ENCODE peak calls at places on chromosomes 5 and 9, in six cellular contexts. B, A, Y, H, T and C are unnamed samples.

GRCh38 chr5:43066799-43067741 is 27.0 kb upstream of the ANXA2R start:
- DNase-seq in A (peak; percentile 88), H (peak; percentile 93), Y (peak; percentile 89), B (peak; percentile 77), T (peak; percentile 59), C (peak; percentile 97)

GRCh38 chr9:96189995-96190394 is 112.0 kb downstream of the HSD17B3 start:
- DNase-seq in Y (no peak), H (no peak), B (no peak), A (no peak), T (no peak), C (no peak)

GRCh38 chr5:157528036-157528632 is 47.4 kb downstream of the ADAM19 start:
- DNase-seq in B (no peak), A (no peak), Y (no peak), H (no peak), T (no peak), C (no peak)

GRCh38 chr9:71769175-71770165 is 1.2 kb upstream of the CEMIP2 start:
- DNase-seq in H (peak; percentile 53), A (peak; percentile 94), B (peak; percentile 83), Y (peak; percentile 90), T (peak; percentile 49), C (peak; percentile 85)

GRCh38 chr9:7273575-7273974 is 515.8 kb downstream of the KDM4C start:
- DNase-seq in H (no peak), A (no peak), T (no peak), Y (no peak), B (no peak), C (no peak)

GRCh38 chr9:122090287-122090883 is 2.7 kb downstream of the TTLL11 start:
- DNase-seq in Y (no peak), A (no peak), T (no peak), B (no peak), H (no peak), C (no peak)

GRCh38 chr5:57779383-57780223 is 297.0 kb upstream of the ACTBL2 start:
- DNase-seq in H (peak; percentile 45), Y (no peak), T (peak; percentile 35), B (no peak), A (peak; percentile 29), C (peak; percentile 28)

GRCh38 chr9:83520292-83520691 is 17.9 kb downstream of the FRMD3 start:
- DNase-seq in H (no peak), Y (no peak), A (no peak), T (no peak), B (no peak), C (no peak)

GRCh38 chr9:123275381-123275780 is 7.0 kb upstream of the STRBP start:
- DNase-seq in H (no peak), A (no peak), T (no peak), Y (no peak), B (no peak), C (no peak)

GRCh38 chr5:61563401-61563800 is 231.3 kb downstream of the ZSWIM6 start:
- DNase-seq in A (peak; percentile 24), T (no peak), B (no peak), Y (no peak), H (no peak), C (no peak)

GRCh38 chr5:43711496-43711895 is 108.5 kb downstream of the NNT start:
- DNase-seq in Y (no peak), B (no peak), T (no peak), H (no peak), A (no peak), C (no peak)

GRCh38 chr5:111755942-111756353 is 1.0 kb downstream of the NREP start:
- DNase-seq in T (no peak), A (no peak), Y (no peak), B (no peak), H (no peak), C (no peak)

GRCh38 chr9:69834056-69834455 is 13.4 kb downstream of the CFAP95 start:
- DNase-seq in T (no peak), B (no peak), A (no peak), Y (no peak), H (no peak), C (no peak)

GRCh38 chr9:974064-974992 is 2.1 kb upstream of the DMRT3 start:
- DNase-seq in A (no peak), T (no peak), B (no peak), H (no peak), Y (no peak), C (no peak)

GRCh38 chr9:136631038-136632000 is 31.4 kb upstream of the EGFL7 start:
- DNase-seq in Y (peak; percentile 92), B (no peak), A (peak; percentile 75), H (peak; percentile 86), T (peak; percentile 80), C (peak; percentile 96)

GRCh38 chr5:158511454-158511853 is 588.3 kb downstream of the EBF1 start:
- DNase-seq in T (no peak), A (no peak), B (no peak), Y (no peak), H (no peak), C (no peak)

GRCh38 chr5:159866093-159866492 is 50.2 kb upstream of the ADRA1B start:
- DNase-seq in Y (no peak), B (no peak), A (no peak), H (no peak), T (no peak), C (no peak)

GRCh38 chr5:175444905-175445456 is 999 bp upstream of the DRD1 start:
- DNase-seq in A (no peak), B (no peak), H (no peak), Y (no peak), T (no peak), C (no peak)

GRCh38 chr9:79574716-79575242 is 3.0 kb downstream of the TLE4 start:
- DNase-seq in T (no peak), B (no peak), Y (no peak), A (no peak), H (no peak), C (no peak)

GRCh38 chr5:75993638-75994037 is 89.5 kb upstream of the SV2C start:
- DNase-seq in A (no peak), H (no peak), B (no peak), T (no peak), Y (no peak), C (no peak)

GRCh38 chr5:135212361-135213033 is 178.5 kb upstream of the PITX1 start:
- DNase-seq in T (no peak), Y (no peak), H (no peak), A (no peak), B (no peak), C (no peak)

GRCh38 chr9:102038006-102038405 is 299.6 kb upstream of the GRIN3A start:
- DNase-seq in T (no peak), A (no peak), B (no peak), Y (no peak), H (no peak), C (no peak)

GRCh38 chr9:33315371-33315770 is 25.1 kb downstream of the NFX1 start:
- DNase-seq in Y (no peak), A (no peak), T (no peak), H (no peak), B (no peak), C (no peak)

GRCh38 chr9:135394131-135394530 is 85.5 kb upstream of the PPP1R26 start:
- DNase-seq in T (no peak), B (no peak), H (no peak), Y (no peak), A (no peak), C (no peak)

GRCh38 chr5:73544429-73545402 is 20.7 kb downstream of the ANKRA2 start:
- DNase-seq in T (no peak), Y (no peak), B (peak; percentile 63), A (peak; percentile 78), H (no peak), C (no peak)

GRCh38 chr9:34742710-34743109 is 32.8 kb upstream of the CCL21 start:
- DNase-seq in Y (no peak), B (no peak), T (no peak), H (no peak), A (no peak), C (no peak)

GRCh38 chr9:120944434-120945125 is 18.0 kb upstream of the TRAF1 start:
- DNase-seq in T (no peak), H (no peak), Y (no peak), B (no peak), A (no peak), C (no peak)

GRCh38 chr9:16158063-16158462 is 605.2 kb downstream of the CCDC171 start:
- DNase-seq in B (no peak), Y (no peak), H (no peak), A (no peak), T (no peak), C (no peak)

GRCh38 chr9:124183772-124184171 is 74.0 kb upstream of the NEK6 start:
- DNase-seq in T (no peak), A (no peak), B (no peak), H (no peak), Y (no peak), C (no peak)

GRCh38 chr9:94865599-94866456 is 139.3 kb downstream of the AOPEP start:
- DNase-seq in A (no peak), B (no peak), Y (no peak), H (no peak), T (no peak), C (no peak)

GRCh38 chr9:77752566-77752965 is 104.4 kb upstream of the GNA14 start:
- DNase-seq in A (peak; percentile 26), T (no peak), B (no peak), H (no peak), Y (no peak), C (no peak)

GRCh38 chr5:139390639-139391569 is 1.2 kb upstream of the MZB1 start:
- DNase-seq in A (no peak), H (no peak), T (no peak), Y (no peak), B (no peak), C (no peak)

GRCh38 chr5:139386039-139386438 is 2.9 kb upstream of the SLC23A1 start:
- DNase-seq in A (no peak), B (no peak), T (no peak), Y (no peak), H (no peak), C (peak; percentile 75)

GRCh38 chr5:139387611-139388197 is 2.0 kb downstream of the MZB1 start:
- DNase-seq in B (no peak), T (no peak), H (no peak), Y (no peak), A (no peak), C (peak; percentile 79)

GRCh38 chr5:139389701-139390638 is at the start of gene MZB1:
- DNase-seq in B (no peak), H (no peak), Y (no peak), T (no peak), A (peak; percentile 9), C (no peak)

GRCh38 chr5:139388198-139388821 is 1.4 kb downstream of the MZB1 start:
- DNase-seq in H (no peak), A (peak; percentile 69), T (peak; percentile 66), Y (no peak), B (peak; percentile 80), C (peak; percentile 78)
- TF ChIP-seq CTCF in H (no peak), A (no peak), T (no peak), Y (no peak), B (no peak), C (no peak)

GRCh38 chr9:97803167-97804058 is 49.6 kb upstream of the FOXE1 start:
- DNase-seq in Y (peak; percentile 85), T (peak; percentile 71), B (peak; percentile 83), A (peak; percentile 80), H (peak; percentile 30), C (peak; percentile 92)
- TF ChIP-seq POLR2A in Y (no peak), T (peak; percentile 61), B (no peak), A (no peak), H (no peak), C (no peak)

GRCh38 chr5:88833371-88834107 is 49.4 kb downstream of the MEF2C start:
- DNase-seq in T (no peak), A (peak; percentile 81), B (no peak), Y (no peak), H (no peak), C (peak; percentile 49)
- H3K4me3 ChIP-seq in T (no peak overlapping the region), A (no peak overlapping the region), B (peak overlapping the region; percentile 8), Y (no peak overlapping the region), H (no peak overlapping the region), C (no peak overlapping the region)

GRCh38 chr5:41338276-41338675 is 124.9 kb upstream of the C6 start:
- DNase-seq in T (no peak), H (no peak), A (no peak), Y (no peak), B (no peak), C (no peak)
- TF ChIP-seq CTCF in T (no peak), H (no peak), A (no peak), Y (no peak), B (no peak), C (no peak)